ENCODE peak calls at places on chromosome 10, in six cellular contexts. K is lower lobe of right lung, A is lung, W is body of pancreas, M is endothelial cell, N is fibroblast of lung. F is an unnamed sample.

GRCh38 chr10:2475711-2476110 is 591.6 kb upstream of the PFKP start:
- DNase-seq in A (no peak), N (no peak), M (no peak), K (no peak), W (no peak), F (no peak)

GRCh38 chr10:19532411-19532810 is 283.8 kb upstream of the PLXDC2 start:
- DNase-seq in N (no peak), K (no peak), M (no peak), A (no peak), W (no peak), F (no peak)

GRCh38 chr10:66717221-66717981 is 208.4 kb upstream of the LRRTM3 start:
- DNase-seq in W (no peak), K (no peak), N (no peak), M (no peak), A (no peak), F (no peak)

GRCh38 chr10:72335394-72336258 is 19.1 kb downstream of the DNAJB12 start:
- DNase-seq in W (peak), A (no peak), K (peak), M (no peak), N (peak), F (no peak)

GRCh38 chr10:36209480-36209879 is 567.4 kb upstream of the FZD8 start:
- DNase-seq in A (no peak), W (no peak), K (no peak), M (no peak), N (no peak), F (no peak)

GRCh38 chr10:5840314-5841307 is 27.4 kb upstream of the GDI2 start:
- DNase-seq in W (peak), K (no peak), M (no peak), A (no peak), N (no peak), F (no peak)

GRCh38 chr10:113680172-113681111 is 730 bp downstream of the CASP7 start:
- DNase-seq in A (peak), M (no peak), N (peak), K (peak), W (peak), F (no peak)

GRCh38 chr10:1785835-1786234 is 48.5 kb upstream of the ADARB2 start:
- DNase-seq in A (no peak), K (no peak), M (no peak), N (no peak), W (no peak), F (no peak)

GRCh38 chr10:44287408-44287807 is 97.5 kb downstream of the CXCL12 start:
- DNase-seq in W (no peak), K (no peak), A (no peak), N (no peak), M (no peak), F (no peak)

GRCh38 chr10:44281662-44282061 is 103.2 kb downstream of the CXCL12 start:
- DNase-seq in N (no peak), K (no peak), W (no peak), A (no peak), M (no peak), F (no peak)

GRCh38 chr10:44282606-44283300 is 102.1 kb downstream of the CXCL12 start:
- DNase-seq in A (no peak), N (no peak), W (no peak), M (no peak), K (no peak), F (no peak)

GRCh38 chr10:44281089-44281613 is 103.7 kb downstream of the CXCL12 start:
- DNase-seq in W (no peak), N (no peak), A (no peak), M (no peak), K (no peak), F (no peak)

GRCh38 chr10:44284198-44285084 is 100.5 kb downstream of the CXCL12 start:
- DNase-seq in K (no peak), A (no peak), M (no peak), W (no peak), N (no peak), F (no peak)
- TF ChIP-seq CTCF in K (peak), A (no peak), M (no peak), W (no peak), N (no peak), F (peak)

DNA sequence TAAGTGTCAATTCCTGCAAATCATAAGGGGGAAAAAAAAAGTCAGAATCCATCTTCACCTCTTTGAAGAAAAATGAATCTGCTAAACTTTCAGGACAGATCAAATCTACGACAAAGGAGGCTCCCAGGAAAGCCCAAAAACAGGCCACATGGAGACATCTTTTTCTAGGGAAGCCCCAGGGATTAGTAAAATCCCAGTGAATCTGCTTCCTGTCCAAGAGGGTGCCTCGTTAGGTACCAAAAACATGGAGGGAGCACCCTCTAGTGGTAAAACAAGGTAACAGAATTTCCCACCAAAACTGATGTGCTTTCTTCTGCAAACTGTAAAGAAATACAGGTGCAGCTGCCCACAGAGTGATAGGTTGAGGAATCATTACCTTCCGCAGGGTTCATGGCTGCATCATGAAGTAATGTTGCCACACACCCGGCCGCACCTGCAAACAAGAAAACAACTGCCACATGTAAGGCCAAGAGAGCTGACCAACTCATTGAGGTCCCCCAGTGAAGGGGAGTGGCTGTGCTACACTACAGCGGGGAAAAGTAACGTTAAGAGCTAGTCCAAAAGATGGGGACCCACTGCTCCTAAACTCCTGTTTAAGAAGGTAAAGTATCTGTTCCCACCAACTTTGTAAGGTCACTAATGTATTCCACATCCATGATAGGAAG is 7.9 kb downstream of the SLC25A28 start:
- DNase-seq in K (no peak), A (no peak), M (peak), N (peak), W (peak), F (peak)
- TF ChIP-seq CTCF in K (peak), A (peak), M (peak), N (peak), W (peak), F (peak)

GRCh38 chr10:94230134-94230785 is 132.5 kb downstream of the NOC3L start:
- DNase-seq in N (no peak), K (no peak), W (no peak), A (no peak), M (no peak), F (no peak)

GRCh38 chr10:94224656-94225055 is 138.1 kb downstream of the NOC3L start:
- DNase-seq in W (no peak), K (no peak), M (no peak), N (no peak), A (no peak), F (no peak)

GRCh38 chr10:94223702-94224370 is 138.9 kb downstream of the NOC3L start:
- DNase-seq in N (peak), A (no peak), W (peak), M (no peak), K (no peak), F (no peak)

GRCh38 chr10:94220717-94221116 is 142.0 kb downstream of the NOC3L start:
- DNase-seq in N (no peak), K (no peak), W (no peak), A (no peak), M (no peak), F (no peak)

GRCh38 chr10:94225589-94225988 is 137.2 kb downstream of the NOC3L start:
- DNase-seq in A (no peak), K (no peak), W (no peak), N (peak), M (no peak), F (no peak)
- TF ChIP-seq CTCF in A (no peak), K (peak), W (peak), N (peak), M (no peak), F (no peak)

DNA sequence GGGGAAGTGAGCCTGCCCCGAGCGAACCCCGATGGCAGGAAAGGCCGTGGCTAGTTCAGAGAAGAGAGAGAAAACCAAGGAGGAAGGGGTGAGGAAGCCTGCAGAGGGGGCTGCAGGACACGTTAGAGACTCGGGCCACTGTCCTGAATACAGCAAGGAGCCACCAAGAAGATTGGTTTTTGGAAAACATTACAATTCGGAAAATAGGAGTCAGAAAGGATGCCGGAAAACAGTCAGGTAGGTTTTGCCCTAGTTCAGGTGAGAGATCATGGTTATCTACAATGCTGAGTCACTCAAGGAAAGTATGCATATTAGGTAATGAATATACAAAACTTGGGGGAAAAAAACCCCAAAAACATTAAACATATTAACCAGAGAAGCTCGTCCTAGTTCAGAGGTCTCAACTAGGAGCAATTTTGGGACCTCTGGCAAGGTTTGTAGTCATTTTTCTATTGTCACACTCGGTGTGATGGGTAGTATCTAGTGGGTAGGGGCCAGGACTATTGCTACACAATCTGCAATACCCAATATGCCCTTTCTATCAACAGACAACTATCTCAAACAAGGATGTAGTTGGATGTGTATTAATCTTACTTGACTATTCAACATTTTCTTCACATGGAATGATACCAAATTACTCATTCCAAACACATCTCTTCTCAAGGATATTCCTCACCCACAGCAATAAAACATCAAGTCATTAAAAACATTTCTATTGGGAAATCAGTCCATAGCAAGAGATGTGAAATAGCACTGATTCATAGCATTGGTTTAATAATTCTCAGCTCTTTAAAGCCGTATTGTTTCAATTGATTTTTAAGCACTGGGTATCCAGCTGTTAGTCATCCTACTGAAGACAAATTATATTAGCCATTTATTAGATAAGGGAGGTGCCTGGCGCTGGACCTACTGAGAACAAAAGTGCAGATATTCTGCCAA is 74.4 kb upstream of the RSU1 start:
- DNase-seq in K (peak), A (peak), N (peak), M (peak), W (peak), F (no peak)
- TF ChIP-seq CTCF in K (peak), A (peak), N (peak), M (peak), W (peak), F (peak)

DNA sequence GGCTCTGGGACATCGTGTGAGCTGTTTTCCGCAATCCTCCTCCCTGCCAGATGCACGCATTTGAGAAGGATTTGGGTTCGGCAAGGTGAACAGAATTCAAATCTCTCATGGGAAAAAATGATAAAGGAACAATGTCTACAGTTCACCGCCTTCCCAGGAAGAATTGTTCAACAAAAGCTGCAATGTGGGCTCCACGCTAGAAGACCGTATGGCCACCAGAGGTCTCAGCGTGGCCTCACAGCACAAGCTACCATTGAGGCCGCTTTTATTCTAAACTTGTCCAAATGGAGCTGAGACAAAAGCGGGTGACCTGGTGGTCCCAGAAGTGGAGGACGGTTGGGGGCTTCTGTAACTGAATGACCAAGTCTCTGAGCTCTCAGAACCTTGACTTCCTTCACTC is 733.1 kb downstream of the PARD3 start:
- DNase-seq in N (no peak), M (no peak), A (no peak), K (no peak), W (no peak), F (no peak)
- TF ChIP-seq CTCF in N (no peak), M (no peak), A (no peak), K (no peak), W (no peak), F (no peak)

DNA sequence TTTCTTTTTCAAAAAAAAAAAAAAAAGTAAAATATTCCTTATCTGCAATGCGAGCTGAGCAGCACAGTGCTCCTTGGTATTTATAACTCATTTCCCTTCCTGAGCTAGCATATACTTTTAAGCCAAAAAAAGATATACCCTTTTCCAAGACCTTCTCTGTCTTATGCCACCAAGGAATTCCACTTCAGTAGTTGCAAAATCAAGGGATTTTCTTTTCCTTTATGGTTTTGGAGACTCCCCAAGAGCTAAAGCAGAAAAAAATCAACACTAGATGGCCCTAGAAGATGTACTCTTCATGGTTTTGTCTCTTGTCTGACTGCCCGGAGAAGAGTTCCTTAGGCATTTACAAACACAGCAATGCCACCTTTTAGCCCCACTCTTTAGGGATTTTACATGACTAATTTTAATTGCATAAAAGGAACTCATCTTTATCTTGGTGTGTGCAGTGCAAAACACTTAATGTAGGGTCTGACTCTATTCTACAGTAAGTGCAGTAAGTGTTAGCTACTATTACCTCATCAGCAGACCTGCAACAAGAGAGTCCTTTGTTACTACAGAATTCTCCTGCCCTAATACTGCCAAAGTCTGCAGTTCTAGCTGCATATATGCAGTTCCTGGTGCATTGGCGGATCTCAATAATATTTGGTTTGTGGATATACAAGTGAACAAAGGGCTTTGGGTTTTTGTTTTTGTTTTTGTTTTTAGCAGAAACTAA is 443.3 kb downstream of the GFRA1 start:
- DNase-seq in K (no peak), W (no peak), N (peak), M (no peak), A (no peak), F (no peak)
- TF ChIP-seq CTCF in K (no peak), W (no peak), N (peak), M (no peak), A (no peak), F (no peak)